ENCODE peak calls at places on chromosomes 4 and X, in nine cellular contexts. L is NCI-H446; W is activated CD4-positive, CD25-positive, alpha-beta regulatory T cell; H is kidney glomerular epithelial cell; X is epithelial cell of esophagus; B is ecto neural progenitor cell; Z is transverse colon; V is NCI-H1105 treated with DMSO at 0.1 percent for 48 hours; C is Kasumi-1. E is an unnamed sample.

GRCh38 chr4:57309658-57310057 is 199.5 kb upstream of the IGFBP7 start:
- DNase-seq in L (no peak), W (no peak), H (no peak), X (peak; percentile 31), B (no peak), Z (no peak), V (no peak), C (no peak), E (no peak)

GRCh38 chr4:8528713-8529112 is 51.5 kb upstream of the GPR78 start:
- DNase-seq in L (no peak), W (no peak), H (peak; percentile 96), X (no peak), B (no peak), Z (no peak), V (no peak), C (no peak), E (no peak)

GRCh38 chrX:22097295-22097694 is 65.2 kb downstream of the PHEX start:
- DNase-seq in L (peak; percentile 15), W (no peak), H (peak; percentile 24), X (peak; percentile 43), B (no peak), Z (no peak), V (no peak), C (no peak), E (no peak)

GRCh38 chr4:131430302-131430701 is 1718.8 kb upstream of the PCDH10 start:
- DNase-seq in L (no peak), W (no peak), H (no peak), X (peak; percentile 44), B (no peak), Z (no peak), V (no peak), C (peak; percentile 45), E (no peak)

GRCh38 chr4:54662123-54662522 is 4.4 kb downstream of the KIT start:
- DNase-seq in L (no peak), W (no peak), H (no peak), X (no peak), B (no peak), Z (no peak), V (no peak), C (no peak), E (no peak)

GRCh38 chr4:630661-631060 is 5.3 kb downstream of the PDE6B start:
- DNase-seq in L (no peak), W (no peak), H (no peak), X (no peak), B (no peak), Z (no peak), V (no peak), C (no peak), E (no peak)

GRCh38 chr4:87716350-87717041 is 66.4 kb downstream of the DMP1 start:
- DNase-seq in L (no peak), W (no peak), H (no peak), X (peak; percentile 70), B (no peak), Z (no peak), V (no peak), C (no peak), E (no peak)

GRCh38 chr4:40718571-40718970 is 31.2 kb upstream of the NSUN7 start:
- DNase-seq in L (no peak), W (no peak), H (no peak), X (no peak), B (peak; percentile 64), Z (peak; percentile 82), V (peak; percentile 28), C (no peak), E (no peak)

GRCh38 chrX:103565752-103566151 is 19.6 kb upstream of the TCEAL4 start:
- DNase-seq in L (no peak), W (no peak), H (no peak), X (peak; percentile 48), B (no peak), Z (no peak), V (no peak), C (no peak), E (no peak)

GRCh38 chr4:81627617-81628016 is 155.9 kb upstream of the RASGEF1B start:
- DNase-seq in L (no peak), W (no peak), H (peak; percentile 24), X (no peak), B (no peak), Z (no peak), V (no peak), C (no peak), E (no peak)